ENCODE peak calls at places on chromosome 5, in five cellular contexts. One of them, this sample, is unnamed. For H3K36me3, the result is how much of the 10 kb centered on the place peaks cover.

GRCh38 chr5:7754997-7755596 is 95.8 kb downstream of the CFAP90 start:
- DNase-seq in adrenal gland: peak
- DNase-seq in mesenchymal stem cell: no peak
- DNase-seq in thoracic aorta: no peak
- DNase-seq in mucosa of descending colon: peak
- DNase-seq in this sample: peak

GRCh38 chr5:157778121-157778805 is 34.8 kb downstream of the LSM11 start:
- DNase-seq in thoracic aorta: no peak
- DNase-seq in adrenal gland: peak
- DNase-seq in mesenchymal stem cell: no peak
- DNase-seq in mucosa of descending colon: peak
- DNase-seq in this sample: no peak

GRCh38 chr5:103646698-103647614 is 84.4 kb upstream of the NUDT12 start:
- DNase-seq in mesenchymal stem cell: no peak
- DNase-seq in adrenal gland: no peak
- DNase-seq in mucosa of descending colon: no peak
- DNase-seq in thoracic aorta: no peak
- DNase-seq in this sample: no peak

GRCh38 chr5:36938129-36938528 is 61.6 kb downstream of the NIPBL start:
- DNase-seq in mesenchymal stem cell: no peak
- DNase-seq in adrenal gland: no peak
- DNase-seq in thoracic aorta: no peak
- DNase-seq in mucosa of descending colon: no peak
- DNase-seq in this sample: no peak

GRCh38 chr5:58330781-58331180 is 129.1 kb downstream of the PLK2 start:
- DNase-seq in mucosa of descending colon: no peak
- DNase-seq in mesenchymal stem cell: no peak
- DNase-seq in adrenal gland: no peak
- DNase-seq in thoracic aorta: no peak
- DNase-seq in this sample: no peak

GRCh38 chr5:152329191-152329590 is 75.9 kb downstream of the NMUR2 start:
- DNase-seq in mucosa of descending colon: no peak
- DNase-seq in thoracic aorta: no peak
- DNase-seq in adrenal gland: no peak
- DNase-seq in mesenchymal stem cell: no peak
- DNase-seq in this sample: no peak

GRCh38 chr5:157280927-157281326 is 15.0 kb downstream of the CYFIP2 start:
- DNase-seq in thoracic aorta: no peak
- DNase-seq in mucosa of descending colon: no peak
- DNase-seq in adrenal gland: no peak
- DNase-seq in mesenchymal stem cell: no peak
- DNase-seq in this sample: peak

GRCh38 chr5:151570512-151571269 is 20.4 kb downstream of the FAT2 start:
- DNase-seq in adrenal gland: no peak
- DNase-seq in thoracic aorta: no peak
- DNase-seq in mucosa of descending colon: no peak
- DNase-seq in mesenchymal stem cell: no peak
- DNase-seq in this sample: no peak

GRCh38 chr5:93576994-93577575 is 3.9 kb downstream of the NR2F1-AS1 start:
- DNase-seq in mucosa of descending colon: no peak
- DNase-seq in thoracic aorta: no peak
- DNase-seq in mesenchymal stem cell: no peak
- DNase-seq in adrenal gland: no peak
- DNase-seq in this sample: no peak

GRCh38 chr5:143244000-143244736 is 159.3 kb downstream of the NR3C1 start:
- DNase-seq in thoracic aorta: peak
- DNase-seq in adrenal gland: peak
- DNase-seq in mucosa of descending colon: peak
- DNase-seq in mesenchymal stem cell: peak
- DNase-seq in this sample: peak

GRCh38 chr5:150400020-150400326 is 12.7 kb downstream of the CD74 start:
- DNase-seq in thoracic aorta: no peak
- DNase-seq in mucosa of descending colon: no peak
- DNase-seq in adrenal gland: no peak
- DNase-seq in mesenchymal stem cell: no peak
- DNase-seq in this sample: no peak
- H3K36me3 ChIP-seq in thoracic aorta: under half
- H3K36me3 ChIP-seq in mucosa of descending colon: under half
- H3K36me3 ChIP-seq in adrenal gland: half or more
- H3K36me3 ChIP-seq in mesenchymal stem cell: half or more
- H3K36me3 ChIP-seq in this sample: under half

DNA sequence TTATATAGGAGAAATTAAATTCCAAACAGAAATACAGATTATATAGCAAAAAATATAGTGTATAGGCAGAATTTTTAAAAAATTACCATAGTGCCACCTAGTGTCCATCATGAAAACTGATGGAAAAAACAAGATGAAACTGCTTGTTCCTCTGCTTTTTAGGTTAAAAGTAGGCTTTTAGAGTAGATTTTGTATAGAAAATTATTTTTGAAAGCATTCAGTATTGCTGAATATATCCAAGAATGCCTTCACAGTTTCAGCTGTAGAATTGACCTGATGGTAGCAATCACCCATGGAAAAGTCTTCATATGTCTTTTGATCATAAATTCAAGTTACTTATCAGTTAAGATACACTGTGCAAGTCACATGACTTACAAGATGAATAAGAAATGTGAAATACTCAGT is 19.7 kb downstream of the RIOK2 start:
- DNase-seq in mucosa of descending colon: no peak
- DNase-seq in mesenchymal stem cell: peak
- DNase-seq in adrenal gland: no peak
- DNase-seq in thoracic aorta: no peak
- DNase-seq in this sample: no peak
- H3K36me3 ChIP-seq in mucosa of descending colon: under half
- H3K36me3 ChIP-seq in mesenchymal stem cell: half or more
- H3K36me3 ChIP-seq in adrenal gland: under half
- H3K36me3 ChIP-seq in thoracic aorta: under half
- H3K36me3 ChIP-seq in this sample: under half

GRCh38 chr5:177003649-177004048 is 2.9 kb downstream of the UIMC1 start:
- DNase-seq in mesenchymal stem cell: no peak
- DNase-seq in thoracic aorta: no peak
- DNase-seq in adrenal gland: no peak
- DNase-seq in mucosa of descending colon: no peak
- DNase-seq in this sample: no peak
- H3K36me3 ChIP-seq in mesenchymal stem cell: under half
- H3K36me3 ChIP-seq in thoracic aorta: under half
- H3K36me3 ChIP-seq in adrenal gland: under half
- H3K36me3 ChIP-seq in mucosa of descending colon: under half
- H3K36me3 ChIP-seq in this sample: under half

GRCh38 chr5:43298459-43298858 is 14.8 kb downstream of the HMGCS1 start:
- DNase-seq in thoracic aorta: no peak
- DNase-seq in mucosa of descending colon: no peak
- DNase-seq in adrenal gland: no peak
- DNase-seq in mesenchymal stem cell: no peak
- DNase-seq in this sample: no peak
- H3K36me3 ChIP-seq in thoracic aorta: under half
- H3K36me3 ChIP-seq in mucosa of descending colon: under half
- H3K36me3 ChIP-seq in adrenal gland: half or more
- H3K36me3 ChIP-seq in mesenchymal stem cell: half or more
- H3K36me3 ChIP-seq in this sample: under half

GRCh38 chr5:168829922-168830417 is 250.8 kb upstream of the PANK3 start:
- DNase-seq in thoracic aorta: no peak
- DNase-seq in mesenchymal stem cell: no peak
- DNase-seq in mucosa of descending colon: no peak
- DNase-seq in adrenal gland: no peak
- DNase-seq in this sample: no peak

GRCh38 chr5:168829044-168829443 is 249.9 kb upstream of the PANK3 start:
- DNase-seq in mucosa of descending colon: no peak
- DNase-seq in thoracic aorta: no peak
- DNase-seq in mesenchymal stem cell: no peak
- DNase-seq in adrenal gland: no peak
- DNase-seq in this sample: no peak

GRCh38 chr5:168831438-168831837 is 252.3 kb upstream of the PANK3 start:
- DNase-seq in mucosa of descending colon: no peak
- DNase-seq in adrenal gland: no peak
- DNase-seq in mesenchymal stem cell: no peak
- DNase-seq in thoracic aorta: no peak
- DNase-seq in this sample: no peak

GRCh38 chr5:168833383-168833782 is 254.2 kb upstream of the PANK3 start:
- DNase-seq in adrenal gland: no peak
- DNase-seq in mesenchymal stem cell: no peak
- DNase-seq in mucosa of descending colon: no peak
- DNase-seq in thoracic aorta: no peak
- DNase-seq in this sample: no peak

DNA sequence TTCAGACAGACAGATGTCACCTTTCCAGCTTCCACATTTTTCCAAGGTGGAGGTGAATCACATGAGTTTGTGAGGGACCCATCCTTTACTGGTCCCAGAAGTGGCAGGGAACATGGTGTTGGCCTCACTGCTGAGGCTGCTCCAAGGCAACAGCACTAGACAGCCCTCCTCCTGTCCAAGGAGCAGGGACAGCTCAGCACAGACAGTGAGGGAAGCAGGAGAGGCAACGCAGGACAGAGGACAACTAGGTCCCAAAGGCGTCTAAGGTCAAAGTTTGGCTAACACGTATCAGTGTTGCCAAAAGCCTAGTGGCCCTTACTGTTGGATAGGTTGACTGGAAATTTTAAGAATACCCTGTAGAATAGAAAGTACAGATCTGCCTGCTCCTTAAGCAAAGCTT is 251.7 kb upstream of the PANK3 start:
- DNase-seq in mucosa of descending colon: no peak
- DNase-seq in thoracic aorta: no peak
- DNase-seq in mesenchymal stem cell: no peak
- DNase-seq in adrenal gland: no peak
- DNase-seq in this sample: no peak
- H3K36me3 ChIP-seq in mucosa of descending colon: under half
- H3K36me3 ChIP-seq in thoracic aorta: under half
- H3K36me3 ChIP-seq in mesenchymal stem cell: half or more
- H3K36me3 ChIP-seq in adrenal gland: under half
- H3K36me3 ChIP-seq in this sample: under half

This sample was measured in brain microvascular endothelial cell.